ENCODE peak calls at places on chromosome 13, in eight cellular contexts. N is brain microvascular endothelial cell, C is lung microvascular endothelial cell, K is colonic mucosa, I is nephron progenitor cell, F is GM23248, H is fibroblast of lung, U is CD14-positive monocyte. V is an unnamed sample.

GRCh38 chr13:44904982-44905381 is 84.3 kb downstream of the NUFIP1 start:
- DNase-seq in N (peak), C (peak), K (peak), I (no peak), F (peak), H (peak), U (no peak), V (peak)

GRCh38 chr13:97492684-97493371 is 58.9 kb downstream of the RAP2A start:
- DNase-seq in N (no peak), C (no peak), K (no peak), I (no peak), F (no peak), H (no peak), U (no peak), V (no peak)

GRCh38 chr13:94344126-94344863 is 135.2 kb downstream of the DCT start:
- DNase-seq in N (peak), C (no peak), K (no peak), I (no peak), F (peak), H (no peak), U (no peak), V (peak)

GRCh38 chr13:110499621-110500281 is 61.8 kb downstream of the RAB20 start:
- DNase-seq in N (no peak), C (peak), K (no peak), I (no peak), F (no peak), H (no peak), U (no peak), V (peak)

GRCh38 chr13:98722958-98723357 is 29.5 kb downstream of the SLC15A1 start:
- DNase-seq in N (no peak), C (no peak), K (no peak), I (no peak), F (no peak), H (no peak), U (no peak), V (no peak)

GRCh38 chr13:113822266-113822665 is 41.6 kb downstream of the GAS6 start:
- DNase-seq in N (no peak), C (no peak), K (no peak), I (no peak), F (no peak), H (no peak), U (no peak), V (no peak)

GRCh38 chr13:112255550-112256120 is 120.5 kb upstream of the SPACA7 start:
- DNase-seq in N (no peak), C (no peak), K (no peak), I (no peak), F (no peak), H (no peak), U (no peak), V (no peak)

GRCh38 chr13:48731957-48732569 is 78.3 kb downstream of the CYSLTR2 start:
- DNase-seq in N (no peak), C (peak), K (peak), I (peak), F (peak), H (no peak), U (peak), V (no peak)

GRCh38 chr13:43478178-43478577 is 308.6 kb downstream of the ENOX1 start:
- DNase-seq in N (no peak), C (peak), K (no peak), I (no peak), F (no peak), H (no peak), U (no peak), V (no peak)

GRCh38 chr13:91045351-91046034 is 302.0 kb upstream of the MIR17HG start:
- DNase-seq in N (no peak), C (no peak), K (no peak), I (no peak), F (peak), H (peak), U (no peak), V (peak)

GRCh38 chr13:107476068-107476467 is 739.3 kb downstream of the LIG4 start:
- DNase-seq in N (no peak), C (no peak), K (no peak), I (no peak), F (peak), H (no peak), U (no peak), V (no peak)

GRCh38 chr13:45048890-45049407 is 59.6 kb downstream of the GPALPP1 start:
- DNase-seq in N (no peak), C (no peak), K (no peak), I (no peak), F (no peak), H (no peak), U (no peak), V (no peak)

GRCh38 chr13:20174656-20175405 is 14.0 kb upstream of the GJA3 start:
- DNase-seq in N (peak), C (peak), K (peak), I (no peak), F (peak), H (peak), U (peak), V (peak)

GRCh38 chr13:51644649-51645048 is 60.4 kb downstream of the WDFY2 start:
- DNase-seq in N (peak), C (peak), K (no peak), I (no peak), F (peak), H (peak), U (no peak), V (peak)

GRCh38 chr13:30002577-30002976 is 152.2 kb upstream of the UBL3 start:
- DNase-seq in N (peak), C (peak), K (no peak), I (no peak), F (peak), H (peak), U (no peak), V (peak)

GRCh38 chr13:36975172-36975571 is 24.0 kb downstream of the ALG5 start:
- DNase-seq in N (no peak), C (no peak), K (no peak), I (no peak), F (no peak), H (no peak), U (no peak), V (no peak)

GRCh38 chr13:99271249-99271648 is 13.1 kb upstream of the GPR18 start:
- DNase-seq in N (no peak), C (no peak), K (no peak), I (no peak), F (no peak), H (no peak), U (no peak), V (no peak)

GRCh38 chr13:26758496-26759155 is 2.0 kb downstream of the GPR12 start:
- DNase-seq in N (no peak), C (no peak), K (no peak), I (no peak), F (no peak), H (no peak), U (no peak), V (no peak)

GRCh38 chr13:69683921-69684663 is 423.5 kb upstream of the ATXN8OS start:
- DNase-seq in N (no peak), C (no peak), K (peak), I (no peak), F (no peak), H (no peak), U (no peak), V (no peak)

GRCh38 chr13:95100525-95101121 is 200.6 kb downstream of the ABCC4 start:
- DNase-seq in N (peak), C (peak), K (no peak), I (no peak), F (peak), H (peak), U (no peak), V (peak)

GRCh38 chr13:48829536-48829935 is 146.2 kb upstream of the FNDC3A start:
- DNase-seq in N (no peak), C (no peak), K (no peak), I (no peak), F (no peak), H (no peak), U (no peak), V (no peak)

GRCh38 chr13:72656357-72656756 is 71.1 kb downstream of the MZT1 start:
- DNase-seq in N (no peak), C (no peak), K (no peak), I (no peak), F (no peak), H (no peak), U (no peak), V (no peak)

GRCh38 chr13:101655435-101655834 is 203.0 kb downstream of the ITGBL1 start:
- DNase-seq in N (no peak), C (no peak), K (no peak), I (no peak), F (no peak), H (no peak), U (no peak), V (no peak)

GRCh38 chr13:26968431-26969335 is 202.9 kb downstream of the USP12 start:
- DNase-seq in N (peak), C (no peak), K (peak), I (peak), F (peak), H (no peak), U (no peak), V (peak)

GRCh38 chr13:95146486-95146885 is 154.8 kb downstream of the ABCC4 start:
- DNase-seq in N (no peak), C (no peak), K (no peak), I (no peak), F (no peak), H (no peak), U (no peak), V (no peak)

GRCh38 chr13:75418997-75419396 is 63.0 kb downstream of the TBC1D4 start:
- DNase-seq in N (no peak), C (no peak), K (no peak), I (no peak), F (peak), H (peak), U (no peak), V (no peak)

GRCh38 chr13:45208132-45208531 is 7.3 kb upstream of the KCTD4 start:
- DNase-seq in N (no peak), C (no peak), K (no peak), I (no peak), F (no peak), H (no peak), U (no peak), V (no peak)

GRCh38 chr13:110017379-110017778 is 231.0 kb upstream of the IRS2 start:
- DNase-seq in N (peak), C (peak), K (no peak), I (no peak), F (peak), H (peak), U (no peak), V (peak)

GRCh38 chr13:48942131-48942530 is 33.6 kb upstream of the FNDC3A start:
- DNase-seq in N (peak), C (peak), K (no peak), I (no peak), F (peak), H (peak), U (no peak), V (no peak)

V was measured in kidney glomerular epithelial cell.